ENCODE peak calls at places on chromosomes 16 and 17, in four cellular contexts. One of them, this sample, is unnamed.

GRCh38 chr17:47203984-47204721 is 5.0 kb upstream of the MYL4 start:
- DNase-seq in fibroblast of the conjunctiva: no peak
- DNase-seq in mammary epithelial cell: peak; percentile 38
- DNase-seq in effector CD4-positive, alpha-beta T cell: peak; percentile 17
- DNase-seq in this sample: no peak

GRCh38 chr17:59746849-59747445 is 39.5 kb downstream of the VMP1 start:
- DNase-seq in mammary epithelial cell: peak; percentile 37
- DNase-seq in fibroblast of the conjunctiva: peak; percentile 49
- DNase-seq in effector CD4-positive, alpha-beta T cell: no peak
- DNase-seq in this sample: no peak

GRCh38 chr16:83967838-83968482 is at the start of gene NECAB2:
- DNase-seq in mammary epithelial cell: no peak
- DNase-seq in fibroblast of the conjunctiva: no peak
- DNase-seq in effector CD4-positive, alpha-beta T cell: no peak
- DNase-seq in this sample: no peak

GRCh38 chr17:67055811-67056745 is 11.7 kb downstream of the CACNG1 start:
- DNase-seq in effector CD4-positive, alpha-beta T cell: no peak
- DNase-seq in mammary epithelial cell: no peak
- DNase-seq in fibroblast of the conjunctiva: no peak
- DNase-seq in this sample: no peak

GRCh38 chr17:28008526-28008925 is 34.0 kb upstream of the NLK start:
- DNase-seq in effector CD4-positive, alpha-beta T cell: no peak
- DNase-seq in fibroblast of the conjunctiva: no peak
- DNase-seq in mammary epithelial cell: peak; percentile 60
- DNase-seq in this sample: no peak

GRCh38 chr17:80219777-80220708 is at the start of the genes SGSH and SLC26A11:
- DNase-seq in fibroblast of the conjunctiva: peak; percentile 8
- DNase-seq in effector CD4-positive, alpha-beta T cell: peak; percentile 43
- DNase-seq in mammary epithelial cell: peak; percentile 45
- DNase-seq in this sample: peak; percentile 63

GRCh38 chr17:58231644-58232043 is 6.7 kb upstream of the LPO start:
- DNase-seq in mammary epithelial cell: no peak
- DNase-seq in fibroblast of the conjunctiva: no peak
- DNase-seq in effector CD4-positive, alpha-beta T cell: no peak
- DNase-seq in this sample: no peak

GRCh38 chr16:58639836-58640235 is 10.2 kb upstream of the CNOT1 start:
- DNase-seq in mammary epithelial cell: no peak
- DNase-seq in fibroblast of the conjunctiva: no peak
- DNase-seq in effector CD4-positive, alpha-beta T cell: no peak
- DNase-seq in this sample: no peak

GRCh38 chr17:79613195-79613517 is 2.3 kb upstream of the RBFOX3 start:
- DNase-seq in fibroblast of the conjunctiva: no peak
- DNase-seq in mammary epithelial cell: no peak
- DNase-seq in effector CD4-positive, alpha-beta T cell: no peak
- DNase-seq in this sample: no peak

GRCh38 chr17:74690409-74690825 is 22.3 kb downstream of the CD300LF start:
- DNase-seq in mammary epithelial cell: no peak
- DNase-seq in effector CD4-positive, alpha-beta T cell: no peak
- DNase-seq in fibroblast of the conjunctiva: no peak
- DNase-seq in this sample: no peak

GRCh38 chr17:81515530-81516041 is 3.0 kb upstream of the ACTG1 start:
- DNase-seq in fibroblast of the conjunctiva: no peak
- DNase-seq in effector CD4-positive, alpha-beta T cell: no peak
- DNase-seq in mammary epithelial cell: no peak
- DNase-seq in this sample: no peak

GRCh38 chr16:69040144-69040909 is 65.1 kb upstream of the HAS3 start:
- DNase-seq in effector CD4-positive, alpha-beta T cell: no peak
- DNase-seq in mammary epithelial cell: peak; percentile 84
- DNase-seq in fibroblast of the conjunctiva: no peak
- DNase-seq in this sample: no peak

GRCh38 chr17:17702370-17702769 is 21.1 kb downstream of the RAI1 start:
- DNase-seq in mammary epithelial cell: no peak
- DNase-seq in effector CD4-positive, alpha-beta T cell: no peak
- DNase-seq in fibroblast of the conjunctiva: no peak
- DNase-seq in this sample: no peak

GRCh38 chr17:73340093-73340596 is 28.3 kb upstream of the CDC42EP4 start:
- DNase-seq in mammary epithelial cell: peak; percentile 100
- DNase-seq in fibroblast of the conjunctiva: peak; percentile 90
- DNase-seq in effector CD4-positive, alpha-beta T cell: no peak
- DNase-seq in this sample: no peak

GRCh38 chr17:15782809-15783208 is 50.7 kb downstream of the TBC1D26 start:
- DNase-seq in mammary epithelial cell: no peak
- DNase-seq in effector CD4-positive, alpha-beta T cell: no peak
- DNase-seq in fibroblast of the conjunctiva: peak; percentile 17
- DNase-seq in this sample: no peak

GRCh38 chr17:64037180-64037579 is 16.7 kb upstream of the ICAM2 start:
- DNase-seq in mammary epithelial cell: no peak
- DNase-seq in effector CD4-positive, alpha-beta T cell: no peak
- DNase-seq in fibroblast of the conjunctiva: no peak
- DNase-seq in this sample: no peak

GRCh38 chr17:56812971-56813388 is 20.7 kb downstream of the C17orf67 start:
- DNase-seq in fibroblast of the conjunctiva: no peak
- DNase-seq in mammary epithelial cell: no peak
- DNase-seq in effector CD4-positive, alpha-beta T cell: no peak
- DNase-seq in this sample: no peak

This sample was measured in T-helper 17 cell.